ENCODE peak calls at places on chromosomes 7 and 10, in nine cellular contexts. One of them, this sample, is unnamed.
A peak's percentile ranks its signal among the peaks of the same experiment; 100 is the strongest.

GRCh38 chr7:123190109-123190831 is 9.5 kb downstream of the SLC13A1 start:
- DNase-seq in SJSA1: peak; percentile 89
- DNase-seq in lower lobe of right lung: no peak
- DNase-seq in psoas muscle: no peak
- DNase-seq in PC-3: peak; percentile 2
- DNase-seq in mammary epithelial cell: no peak
- DNase-seq in effector memory CD4-positive, alpha-beta T cell: no peak
- DNase-seq in left lung: no peak
- DNase-seq in IMR-90: no peak
- DNase-seq in this sample: no peak

GRCh38 chr10:6014241-6014761 is 37.0 kb upstream of the IL15RA start:
- DNase-seq in SJSA1: peak; percentile 37
- DNase-seq in left lung: no peak
- DNase-seq in lower lobe of right lung: no peak
- DNase-seq in psoas muscle: no peak
- DNase-seq in mammary epithelial cell: peak; percentile 32
- DNase-seq in PC-3: peak; percentile 59
- DNase-seq in IMR-90: peak; percentile 42
- DNase-seq in effector memory CD4-positive, alpha-beta T cell: peak; percentile 46
- DNase-seq in this sample: peak; percentile 59

GRCh38 chr10:133278577-133279265 is 2.1 kb upstream of the ADAM8 start:
- DNase-seq in IMR-90: peak; percentile 49
- DNase-seq in PC-3: peak; percentile 89
- DNase-seq in effector memory CD4-positive, alpha-beta T cell: peak; percentile 72
- DNase-seq in mammary epithelial cell: peak; percentile 89
- DNase-seq in lower lobe of right lung: peak; percentile 83
- DNase-seq in SJSA1: no peak
- DNase-seq in left lung: peak; percentile 84
- DNase-seq in psoas muscle: peak; percentile 74
- DNase-seq in this sample: no peak

GRCh38 chr10:53843691-53844362 is 957.2 kb downstream of the PCDH15 start:
- DNase-seq in IMR-90: no peak
- DNase-seq in effector memory CD4-positive, alpha-beta T cell: no peak
- DNase-seq in left lung: no peak
- DNase-seq in lower lobe of right lung: no peak
- DNase-seq in mammary epithelial cell: peak; percentile 76
- DNase-seq in PC-3: peak; percentile 37
- DNase-seq in SJSA1: no peak
- DNase-seq in psoas muscle: no peak
- DNase-seq in this sample: no peak

GRCh38 chr7:43372656-43373355 is 210.1 kb upstream of the STK17A start:
- DNase-seq in SJSA1: no peak
- DNase-seq in psoas muscle: no peak
- DNase-seq in PC-3: no peak
- DNase-seq in lower lobe of right lung: no peak
- DNase-seq in left lung: no peak
- DNase-seq in IMR-90: no peak
- DNase-seq in mammary epithelial cell: no peak
- DNase-seq in effector memory CD4-positive, alpha-beta T cell: no peak
- DNase-seq in this sample: no peak

GRCh38 chr7:39678935-39679690 is 55.7 kb downstream of the RALA start:
- DNase-seq in left lung: no peak
- DNase-seq in effector memory CD4-positive, alpha-beta T cell: no peak
- DNase-seq in SJSA1: no peak
- DNase-seq in lower lobe of right lung: no peak
- DNase-seq in IMR-90: peak; percentile 60
- DNase-seq in mammary epithelial cell: no peak
- DNase-seq in psoas muscle: no peak
- DNase-seq in PC-3: no peak
- DNase-seq in this sample: no peak

GRCh38 chr10:102644066-102644645 is at the start of gene TRIM8:
- DNase-seq in left lung: no peak
- DNase-seq in PC-3: peak; percentile 33
- DNase-seq in lower lobe of right lung: peak; percentile 74
- DNase-seq in IMR-90: no peak
- DNase-seq in effector memory CD4-positive, alpha-beta T cell: peak; percentile 10
- DNase-seq in mammary epithelial cell: peak; percentile 52
- DNase-seq in psoas muscle: peak; percentile 77
- DNase-seq in SJSA1: peak; percentile 67
- DNase-seq in this sample: no peak

GRCh38 chr7:73844848-73845460 is 2.6 kb upstream of the METTL27 start:
- DNase-seq in mammary epithelial cell: peak; percentile 86
- DNase-seq in IMR-90: peak; percentile 75
- DNase-seq in PC-3: peak; percentile 67
- DNase-seq in lower lobe of right lung: no peak
- DNase-seq in psoas muscle: no peak
- DNase-seq in SJSA1: no peak
- DNase-seq in left lung: no peak
- DNase-seq in effector memory CD4-positive, alpha-beta T cell: no peak
- DNase-seq in this sample: no peak

GRCh38 chr10:72616716-72617115 is 9.2 kb downstream of the MICU1 start:
- DNase-seq in left lung: no peak
- DNase-seq in lower lobe of right lung: no peak
- DNase-seq in SJSA1: no peak
- DNase-seq in mammary epithelial cell: no peak
- DNase-seq in psoas muscle: no peak
- DNase-seq in effector memory CD4-positive, alpha-beta T cell: no peak
- DNase-seq in PC-3: no peak
- DNase-seq in IMR-90: no peak
- DNase-seq in this sample: no peak

GRCh38 chr10:54983255-54983654 is 182.2 kb upstream of the PCDH15 start:
- DNase-seq in left lung: no peak
- DNase-seq in lower lobe of right lung: no peak
- DNase-seq in effector memory CD4-positive, alpha-beta T cell: no peak
- DNase-seq in IMR-90: no peak
- DNase-seq in PC-3: peak; percentile 35
- DNase-seq in psoas muscle: no peak
- DNase-seq in mammary epithelial cell: no peak
- DNase-seq in SJSA1: no peak
- DNase-seq in this sample: no peak

GRCh38 chr7:148093375-148094166 is 497.0 kb upstream of the C7orf33 start:
- DNase-seq in psoas muscle: no peak
- DNase-seq in IMR-90: no peak
- DNase-seq in left lung: no peak
- DNase-seq in mammary epithelial cell: no peak
- DNase-seq in PC-3: no peak
- DNase-seq in lower lobe of right lung: no peak
- DNase-seq in effector memory CD4-positive, alpha-beta T cell: no peak
- DNase-seq in SJSA1: no peak
- DNase-seq in this sample: no peak

GRCh38 chr10:70540789-70541360 is 61.7 kb downstream of the PRF1 start:
- DNase-seq in PC-3: no peak
- DNase-seq in IMR-90: no peak
- DNase-seq in mammary epithelial cell: no peak
- DNase-seq in lower lobe of right lung: no peak
- DNase-seq in effector memory CD4-positive, alpha-beta T cell: no peak
- DNase-seq in psoas muscle: no peak
- DNase-seq in left lung: no peak
- DNase-seq in SJSA1: no peak
- DNase-seq in this sample: no peak

GRCh38 chr10:71860243-71861029 is 9.4 kb upstream of the PSAP start:
- DNase-seq in mammary epithelial cell: peak; percentile 99
- DNase-seq in PC-3: peak; percentile 91
- DNase-seq in lower lobe of right lung: peak; percentile 87
- DNase-seq in psoas muscle: peak; percentile 98
- DNase-seq in left lung: peak; percentile 94
- DNase-seq in SJSA1: peak; percentile 93
- DNase-seq in IMR-90: peak; percentile 100
- DNase-seq in effector memory CD4-positive, alpha-beta T cell: no peak
- DNase-seq in this sample: peak; percentile 93

GRCh38 chr7:31991846-31992245 is 78.4 kb downstream of the PDE1C start:
- DNase-seq in lower lobe of right lung: no peak
- DNase-seq in IMR-90: peak; percentile 40
- DNase-seq in effector memory CD4-positive, alpha-beta T cell: no peak
- DNase-seq in mammary epithelial cell: peak; percentile 19
- DNase-seq in PC-3: peak; percentile 62
- DNase-seq in left lung: no peak
- DNase-seq in SJSA1: no peak
- DNase-seq in psoas muscle: no peak
- DNase-seq in this sample: no peak

DNA sequence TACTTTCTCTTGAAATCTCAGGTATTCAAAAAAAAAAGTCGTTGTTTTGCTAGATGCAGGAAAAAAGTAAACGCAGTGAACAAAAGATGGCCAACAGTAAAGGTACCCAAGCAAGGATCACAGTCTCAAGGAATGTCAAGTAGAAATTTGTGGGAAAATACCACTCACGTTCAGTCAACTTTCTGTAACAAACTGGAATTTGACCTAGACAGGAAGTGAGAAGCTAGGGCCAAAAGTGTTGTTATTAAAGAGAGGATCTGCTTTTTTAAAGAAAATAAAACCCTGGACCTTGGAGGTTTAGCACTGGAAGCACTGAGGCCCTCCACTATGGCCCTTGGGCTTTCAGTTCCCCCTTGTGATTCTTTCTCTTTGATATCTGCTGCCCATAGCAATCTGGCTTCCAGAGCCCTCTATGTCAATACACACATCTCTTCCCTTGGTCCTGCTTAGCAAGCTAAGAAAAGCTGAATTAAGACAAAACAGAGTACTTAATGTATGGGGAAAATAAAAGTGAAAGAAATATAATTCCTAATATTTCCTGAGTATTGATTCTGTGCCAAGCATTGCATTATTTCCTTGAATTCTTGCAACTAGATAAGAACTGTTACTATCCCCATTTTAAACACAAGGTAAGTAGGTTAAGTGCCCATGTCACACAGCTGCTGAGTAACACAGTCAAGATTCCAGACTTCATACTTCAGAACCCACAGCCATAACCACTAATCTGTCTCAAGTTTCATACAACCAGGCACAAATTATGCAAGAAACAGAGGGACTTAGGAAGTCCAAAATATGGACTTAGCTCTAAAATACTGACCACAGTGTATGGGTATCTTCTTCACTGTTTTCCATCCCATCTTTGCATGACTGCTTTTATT is 2.6 kb upstream of the ZNF438 start:
- DNase-seq in IMR-90: peak; percentile 97
- DNase-seq in effector memory CD4-positive, alpha-beta T cell: no peak
- DNase-seq in left lung: no peak
- DNase-seq in mammary epithelial cell: peak; percentile 84
- DNase-seq in SJSA1: peak; percentile 52
- DNase-seq in PC-3: peak; percentile 77
- DNase-seq in psoas muscle: no peak
- DNase-seq in lower lobe of right lung: no peak
- DNase-seq in this sample: no peak
- H3K27ac ChIP-seq in IMR-90: peak overlapping the region; percentile 97
- H3K27ac ChIP-seq in effector memory CD4-positive, alpha-beta T cell: no peak overlapping the region
- H3K27ac ChIP-seq in left lung: peak overlapping the region; percentile 100
- H3K27ac ChIP-seq in mammary epithelial cell: peak overlapping the region; percentile 37
- H3K27ac ChIP-seq in SJSA1: peak overlapping the region; percentile 57
- H3K27ac ChIP-seq in PC-3: no peak overlapping the region
- H3K27ac ChIP-seq in psoas muscle: peak overlapping the region; percentile 100
- H3K27ac ChIP-seq in lower lobe of right lung: peak overlapping the region; percentile 63
- H3K27ac ChIP-seq in this sample: peak overlapping the region; percentile 63

GRCh38 chr7:128112018-128112780 is 81.0 kb upstream of the LRRC4 start:
- DNase-seq in effector memory CD4-positive, alpha-beta T cell: no peak
- DNase-seq in IMR-90: no peak
- DNase-seq in PC-3: no peak
- DNase-seq in SJSA1: no peak
- DNase-seq in psoas muscle: no peak
- DNase-seq in lower lobe of right lung: no peak
- DNase-seq in left lung: no peak
- DNase-seq in mammary epithelial cell: no peak
- DNase-seq in this sample: no peak

GRCh38 chr7:128114806-128115205 is 83.6 kb upstream of the LRRC4 start:
- DNase-seq in effector memory CD4-positive, alpha-beta T cell: no peak
- DNase-seq in IMR-90: no peak
- DNase-seq in SJSA1: no peak
- DNase-seq in lower lobe of right lung: no peak
- DNase-seq in PC-3: no peak
- DNase-seq in mammary epithelial cell: no peak
- DNase-seq in psoas muscle: no peak
- DNase-seq in left lung: no peak
- DNase-seq in this sample: no peak

GRCh38 chr7:128113839-128114238 is 82.6 kb upstream of the LRRC4 start:
- DNase-seq in PC-3: no peak
- DNase-seq in left lung: no peak
- DNase-seq in mammary epithelial cell: no peak
- DNase-seq in lower lobe of right lung: no peak
- DNase-seq in effector memory CD4-positive, alpha-beta T cell: no peak
- DNase-seq in SJSA1: no peak
- DNase-seq in psoas muscle: no peak
- DNase-seq in IMR-90: no peak
- DNase-seq in this sample: no peak

GRCh38 chr7:128110641-128111365 is 79.6 kb upstream of the LRRC4 start:
- DNase-seq in psoas muscle: no peak
- DNase-seq in left lung: peak; percentile 24
- DNase-seq in mammary epithelial cell: no peak
- DNase-seq in lower lobe of right lung: no peak
- DNase-seq in IMR-90: no peak
- DNase-seq in SJSA1: no peak
- DNase-seq in effector memory CD4-positive, alpha-beta T cell: no peak
- DNase-seq in PC-3: no peak
- DNase-seq in this sample: no peak

GRCh38 chr7:128112781-128113221 is 81.6 kb upstream of the LRRC4 start:
- DNase-seq in effector memory CD4-positive, alpha-beta T cell: no peak
- DNase-seq in IMR-90: no peak
- DNase-seq in PC-3: no peak
- DNase-seq in lower lobe of right lung: no peak
- DNase-seq in left lung: no peak
- DNase-seq in SJSA1: no peak
- DNase-seq in psoas muscle: no peak
- DNase-seq in mammary epithelial cell: no peak
- DNase-seq in this sample: no peak
- H3K4me3 ChIP-seq in effector memory CD4-positive, alpha-beta T cell: no peak overlapping the region
- H3K4me3 ChIP-seq in IMR-90: no peak overlapping the region
- H3K4me3 ChIP-seq in PC-3: no peak overlapping the region
- H3K4me3 ChIP-seq in lower lobe of right lung: no peak overlapping the region
- H3K4me3 ChIP-seq in left lung: no peak overlapping the region
- H3K4me3 ChIP-seq in SJSA1: no peak overlapping the region
- H3K4me3 ChIP-seq in psoas muscle: no peak overlapping the region
- H3K4me3 ChIP-seq in mammary epithelial cell: no peak overlapping the region
- H3K4me3 ChIP-seq in this sample: no peak overlapping the region

DNA sequence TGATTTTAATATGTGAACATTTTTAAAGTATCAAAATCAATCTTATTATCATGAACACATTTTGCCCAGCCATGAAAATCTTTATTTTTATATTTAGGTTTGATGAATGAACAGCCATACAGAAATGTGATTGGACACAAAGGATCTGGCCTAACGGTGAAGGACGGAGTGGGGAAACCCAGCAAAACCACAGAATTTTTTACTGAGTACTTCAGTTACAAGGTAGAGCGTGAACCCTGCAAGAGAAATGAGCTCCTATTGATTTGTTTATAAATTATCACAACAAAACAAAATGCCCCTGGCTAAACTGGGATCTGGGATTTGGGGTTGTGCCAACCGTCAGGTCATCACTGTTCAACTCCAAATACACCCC is 118.8 kb downstream of the JAZF1 start:
- DNase-seq in PC-3: no peak
- DNase-seq in effector memory CD4-positive, alpha-beta T cell: no peak
- DNase-seq in IMR-90: no peak
- DNase-seq in psoas muscle: no peak
- DNase-seq in left lung: no peak
- DNase-seq in lower lobe of right lung: no peak
- DNase-seq in SJSA1: peak; percentile 73
- DNase-seq in mammary epithelial cell: no peak
- DNase-seq in this sample: no peak
- H3K27ac ChIP-seq in PC-3: peak overlapping the region; percentile 63
- H3K27ac ChIP-seq in effector memory CD4-positive, alpha-beta T cell: no peak overlapping the region
- H3K27ac ChIP-seq in IMR-90: peak overlapping the region; percentile 21
- H3K27ac ChIP-seq in psoas muscle: no peak overlapping the region
- H3K27ac ChIP-seq in left lung: no peak overlapping the region
- H3K27ac ChIP-seq in lower lobe of right lung: no peak overlapping the region
- H3K27ac ChIP-seq in SJSA1: peak overlapping the region; percentile 46
- H3K27ac ChIP-seq in mammary epithelial cell: no peak overlapping the region
- H3K27ac ChIP-seq in this sample: peak overlapping the region; percentile 86

GRCh38 chr7:92815412-92815811 is 21.0 kb downstream of the CDK6 start:
- DNase-seq in SJSA1: no peak
- DNase-seq in IMR-90: no peak
- DNase-seq in effector memory CD4-positive, alpha-beta T cell: no peak
- DNase-seq in lower lobe of right lung: no peak
- DNase-seq in psoas muscle: no peak
- DNase-seq in mammary epithelial cell: no peak
- DNase-seq in left lung: no peak
- DNase-seq in PC-3: no peak
- DNase-seq in this sample: no peak
- H3K4me3 ChIP-seq in SJSA1: no peak overlapping the region
- H3K4me3 ChIP-seq in IMR-90: no peak overlapping the region
- H3K4me3 ChIP-seq in effector memory CD4-positive, alpha-beta T cell: no peak overlapping the region
- H3K4me3 ChIP-seq in lower lobe of right lung: no peak overlapping the region
- H3K4me3 ChIP-seq in psoas muscle: no peak overlapping the region
- H3K4me3 ChIP-seq in mammary epithelial cell: no peak overlapping the region
- H3K4me3 ChIP-seq in left lung: no peak overlapping the region
- H3K4me3 ChIP-seq in PC-3: no peak overlapping the region
- H3K4me3 ChIP-seq in this sample: no peak overlapping the region